ENCODE peak calls at places on chromosomes 16 and 17, in six cellular contexts. One of them, this sample, is unnamed.

GRCh38 chr16:22924492-22924891 is 110.5 kb downstream of the HS3ST2 start:
- DNase-seq in heart left ventricle: no peak
- DNase-seq in body of pancreas: peak
- DNase-seq in ovary: no peak
- DNase-seq in stomach: no peak
- DNase-seq in IMR-90: no peak
- DNase-seq in this sample: no peak

GRCh38 chr17:20992987-20993862 is 49.6 kb downstream of the USP22 start:
- DNase-seq in stomach: peak
- DNase-seq in heart left ventricle: peak
- DNase-seq in IMR-90: peak
- DNase-seq in ovary: peak
- DNase-seq in body of pancreas: peak
- DNase-seq in this sample: peak

GRCh38 chr17:40121191-40121885 is 433 bp upstream of the MSL1 start:
- DNase-seq in ovary: peak
- DNase-seq in IMR-90: peak
- DNase-seq in stomach: no peak
- DNase-seq in body of pancreas: peak
- DNase-seq in heart left ventricle: peak
- DNase-seq in this sample: peak

GRCh38 chr17:30291571-30292489 is at the start of gene BLMH:
- DNase-seq in IMR-90: peak
- DNase-seq in ovary: peak
- DNase-seq in heart left ventricle: peak
- DNase-seq in stomach: peak
- DNase-seq in body of pancreas: peak
- DNase-seq in this sample: peak

GRCh38 chr17:64739316-64740058 is 77.4 kb upstream of the SMURF2 start:
- DNase-seq in heart left ventricle: no peak
- DNase-seq in stomach: no peak
- DNase-seq in IMR-90: peak
- DNase-seq in ovary: no peak
- DNase-seq in body of pancreas: no peak
- DNase-seq in this sample: no peak

GRCh38 chr16:57374067-57374534 is 1.8 kb downstream of the CX3CL1 start:
- DNase-seq in ovary: no peak
- DNase-seq in heart left ventricle: no peak
- DNase-seq in IMR-90: peak
- DNase-seq in body of pancreas: peak
- DNase-seq in stomach: no peak
- DNase-seq in this sample: no peak

GRCh38 chr17:7060165-7060890 is 16.4 kb upstream of the SLC16A11 start:
- DNase-seq in body of pancreas: no peak
- DNase-seq in ovary: no peak
- DNase-seq in IMR-90: peak
- DNase-seq in heart left ventricle: no peak
- DNase-seq in stomach: peak
- DNase-seq in this sample: no peak

GRCh38 chr17:63716426-63716825 is 16.5 kb upstream of the LIMD2 start:
- DNase-seq in ovary: no peak
- DNase-seq in IMR-90: no peak
- DNase-seq in heart left ventricle: no peak
- DNase-seq in body of pancreas: no peak
- DNase-seq in stomach: no peak
- DNase-seq in this sample: no peak

DNA sequence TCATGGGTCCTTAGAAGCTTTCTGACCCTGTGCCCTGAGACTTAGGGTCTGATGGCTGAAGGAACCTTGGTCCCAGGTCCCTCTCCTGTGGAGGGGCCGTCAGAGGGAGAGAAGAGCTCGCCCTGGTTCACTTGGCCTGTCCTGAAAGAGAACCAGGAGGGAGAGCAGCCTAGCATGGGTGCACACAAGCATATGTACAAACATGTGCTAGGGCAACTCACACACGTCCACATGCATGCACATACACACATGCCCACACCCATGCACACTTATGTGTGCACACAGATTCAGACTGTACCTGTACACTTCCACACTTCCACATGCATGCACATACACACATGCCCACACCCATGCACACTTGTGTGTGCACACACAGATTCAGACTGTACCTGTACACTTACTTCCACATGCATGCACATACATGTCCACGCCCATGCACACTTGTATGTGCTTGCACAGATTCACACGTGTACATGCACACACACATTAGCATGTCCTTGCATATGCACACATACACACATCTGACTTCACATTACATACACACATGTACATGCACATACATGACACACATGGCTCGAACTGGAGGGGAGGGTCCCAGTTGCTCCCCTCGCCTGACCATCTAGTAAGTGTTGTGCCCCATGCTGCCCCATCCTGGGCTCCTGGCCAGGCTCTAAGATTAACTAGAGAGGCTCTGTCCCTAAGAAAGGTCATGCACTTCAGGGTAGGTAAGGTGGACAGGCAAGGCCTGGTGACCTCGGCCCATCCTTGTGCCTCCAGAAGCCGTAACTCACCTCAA is 122.0 kb downstream of the METRNL start:
- DNase-seq in heart left ventricle: peak
- DNase-seq in stomach: peak
- DNase-seq in body of pancreas: peak
- DNase-seq in IMR-90: no peak
- DNase-seq in ovary: peak
- DNase-seq in this sample: no peak
- TF ChIP-seq POLR2A in heart left ventricle: no peak
- TF ChIP-seq POLR2A in stomach: no peak
- TF ChIP-seq POLR2A in body of pancreas: no peak
- TF ChIP-seq POLR2A in IMR-90: no peak
- TF ChIP-seq POLR2A in ovary: no peak
- TF ChIP-seq POLR2A in this sample: no peak

DNA sequence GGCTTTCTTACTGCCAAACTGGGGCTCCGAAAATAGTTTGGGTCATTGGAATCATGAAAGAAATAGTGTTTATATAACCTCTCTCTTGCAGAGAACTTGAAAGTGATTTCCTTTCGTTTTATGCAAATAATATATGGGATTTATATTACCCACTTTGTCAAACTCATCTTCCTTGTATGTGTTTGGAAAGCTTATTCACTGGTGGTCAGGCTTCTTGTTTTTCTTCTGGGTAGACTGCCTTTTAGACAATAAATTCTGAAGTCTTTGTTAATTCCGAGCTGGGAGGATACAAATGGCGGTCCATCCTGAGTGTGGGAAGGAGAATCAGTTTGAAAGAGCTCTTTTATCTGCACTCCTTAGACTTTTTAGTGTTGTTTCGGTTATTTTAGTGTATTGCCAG is 230.1 kb downstream of the MSI2 start:
- DNase-seq in body of pancreas: no peak
- DNase-seq in stomach: no peak
- DNase-seq in ovary: no peak
- DNase-seq in IMR-90: no peak
- DNase-seq in heart left ventricle: no peak
- DNase-seq in this sample: no peak
- H3K27ac ChIP-seq in body of pancreas: no peak
- H3K27ac ChIP-seq in stomach: no peak
- H3K27ac ChIP-seq in ovary: no peak
- H3K27ac ChIP-seq in IMR-90: no peak
- H3K27ac ChIP-seq in heart left ventricle: peak
- H3K27ac ChIP-seq in this sample: no peak

GRCh38 chr16:47727131-47727530 is 266.0 kb downstream of the PHKB start:
- DNase-seq in heart left ventricle: no peak
- DNase-seq in ovary: no peak
- DNase-seq in stomach: no peak
- DNase-seq in IMR-90: no peak
- DNase-seq in body of pancreas: no peak
- DNase-seq in this sample: no peak
- H3K4me3 ChIP-seq in heart left ventricle: no peak
- H3K4me3 ChIP-seq in ovary: no peak
- H3K4me3 ChIP-seq in stomach: no peak
- H3K4me3 ChIP-seq in IMR-90: no peak
- H3K4me3 ChIP-seq in body of pancreas: no peak
- H3K4me3 ChIP-seq in this sample: no peak

DNA sequence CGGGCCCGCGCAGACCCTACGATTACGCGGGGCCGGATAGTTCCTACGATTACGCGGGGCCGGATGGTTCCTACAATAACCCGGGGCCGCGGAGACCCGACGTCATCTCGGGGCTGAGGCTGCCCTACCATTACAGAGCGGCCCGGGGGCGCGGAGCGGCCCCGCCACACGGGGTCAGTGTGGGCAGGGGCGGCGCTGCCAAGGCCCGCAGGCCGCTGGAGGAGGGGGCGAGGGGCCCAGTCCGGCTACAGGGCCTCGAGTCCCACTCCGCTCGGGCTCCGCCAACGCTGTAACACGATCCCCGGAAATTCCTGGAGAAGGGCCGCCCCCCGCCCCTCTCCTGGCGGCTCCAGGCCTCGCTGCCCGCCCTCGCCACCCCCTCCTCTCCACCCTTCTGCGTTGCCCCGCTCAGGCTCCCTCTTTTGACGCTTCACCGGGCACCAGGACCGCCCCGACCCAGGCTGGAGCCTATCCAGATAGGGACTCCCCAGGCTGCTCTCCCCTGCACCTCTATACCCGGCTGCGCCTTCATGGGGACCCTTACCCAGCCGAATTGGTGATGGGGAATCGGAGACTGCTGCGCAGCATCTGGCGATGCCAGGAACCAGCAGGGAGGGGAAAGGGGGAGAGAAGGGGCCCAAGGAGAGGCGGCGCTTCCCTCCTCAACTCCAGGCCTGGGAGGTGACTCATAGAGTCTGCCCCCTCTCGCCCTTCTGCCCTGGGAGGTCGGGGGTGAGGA is at the start of gene RAB34:
- DNase-seq in body of pancreas: peak
- DNase-seq in ovary: peak
- DNase-seq in heart left ventricle: peak
- DNase-seq in IMR-90: peak
- DNase-seq in stomach: peak
- DNase-seq in this sample: peak
- TF ChIP-seq POLR2A in body of pancreas: peak
- TF ChIP-seq POLR2A in ovary: peak
- TF ChIP-seq POLR2A in heart left ventricle: no peak
- TF ChIP-seq POLR2A in IMR-90: peak
- TF ChIP-seq POLR2A in stomach: no peak
- TF ChIP-seq POLR2A in this sample: no peak

GRCh38 chr17:47257651-47258339 is 4.2 kb downstream of the ITGB3 start:
- DNase-seq in body of pancreas: no peak
- DNase-seq in stomach: no peak
- DNase-seq in ovary: no peak
- DNase-seq in heart left ventricle: no peak
- DNase-seq in IMR-90: peak
- DNase-seq in this sample: no peak
- H3K27ac ChIP-seq in body of pancreas: no peak
- H3K27ac ChIP-seq in stomach: peak
- H3K27ac ChIP-seq in ovary: no peak
- H3K27ac ChIP-seq in heart left ventricle: no peak
- H3K27ac ChIP-seq in IMR-90: peak
- H3K27ac ChIP-seq in this sample: no peak